ENCODE peak calls at places on chromosomes 12 and 14, in eight cellular contexts. I is GM12892, A is NCI-H345, D is Ammon's horn, V is glutamatergic neuron, Z is activated T-cell treated with anti-CD3 and anti-CD28 coated beads for 24 hours, C is RKO, U is GM10248. N is an unnamed sample.

GRCh38 chr14:54808326-54809161 is 94.1 kb downstream of the GCH1 start:
- DNase-seq in I (no peak), A (no peak), D (no peak), V (no peak), Z (no peak), C (no peak), U (no peak), N (no peak)

GRCh38 chr12:47014474-47014873 is 64.9 kb upstream of the PCED1B start:
- DNase-seq in I (no peak), A (no peak), D (no peak), V (no peak), Z (no peak), C (peak; percentile 68), U (no peak), N (no peak)

GRCh38 chr14:31371651-31372050 is 48.7 kb downstream of the HEATR5A start:
- DNase-seq in I (no peak), A (no peak), D (no peak), V (no peak), Z (no peak), C (no peak), U (no peak), N (no peak)

GRCh38 chr12:78210894-78211302 is 380.2 kb downstream of the NAV3 start:
- DNase-seq in I (no peak), A (peak; percentile 67), D (no peak), V (no peak), Z (no peak), C (no peak), U (no peak), N (peak; percentile 90)

GRCh38 chr14:81336009-81336408 is 64.1 kb downstream of the STON2 start:
- DNase-seq in I (no peak), A (no peak), D (no peak), V (no peak), Z (no peak), C (no peak), U (no peak), N (no peak)

GRCh38 chr14:90795744-90796143 is 20.5 kb downstream of the TTC7B start:
- DNase-seq in I (no peak), A (no peak), D (peak; percentile 59), V (peak; percentile 47), Z (no peak), C (peak; percentile 86), U (no peak), N (peak; percentile 69)

GRCh38 chr14:54652188-54652889 is 85.4 kb downstream of the SAMD4A start:
- DNase-seq in I (no peak), A (no peak), D (peak; percentile 65), V (no peak), Z (no peak), C (peak; percentile 96), U (no peak), N (peak; percentile 98)

GRCh38 chr14:74244115-74244514 is 4.9 kb downstream of the VSX2 start:
- DNase-seq in I (no peak), A (no peak), D (no peak), V (no peak), Z (no peak), C (no peak), U (no peak), N (no peak)

GRCh38 chr12:18882690-18883089 is 144.8 kb downstream of the CAPZA3 start:
- DNase-seq in I (no peak), A (no peak), D (no peak), V (no peak), Z (no peak), C (no peak), U (no peak), N (no peak)

GRCh38 chr14:49634547-49635334 is at the start of gene DNAAF2:
- DNase-seq in I (peak; percentile 34), A (peak; percentile 61), D (peak; percentile 62), V (peak; percentile 64), Z (peak; percentile 42), C (peak; percentile 88), U (peak; percentile 53), N (peak; percentile 74)

GRCh38 chr12:29725587-29726320 is 58.0 kb downstream of the TMTC1 start:
- DNase-seq in I (no peak), A (peak; percentile 84), D (peak; percentile 78), V (peak; percentile 44), Z (no peak), C (no peak), U (no peak), N (no peak)

GRCh38 chr12:10719482-10719881 is 3.6 kb downstream of the YBX3 start:
- DNase-seq in I (no peak), A (no peak), D (no peak), V (no peak), Z (no peak), C (peak; percentile 26), U (no peak), N (peak; percentile 18)

GRCh38 chr14:64507376-64508156 is 3.0 kb downstream of the ZBTB1 start:
- DNase-seq in I (no peak), A (no peak), D (no peak), V (no peak), Z (no peak), C (peak; percentile 47), U (no peak), N (peak; percentile 29)

GRCh38 chr12:110343921-110344555 is 59.5 kb downstream of the ANAPC7 start:
- DNase-seq in I (no peak), A (no peak), D (no peak), V (no peak), Z (no peak), C (no peak), U (no peak), N (no peak)

N was measured in ACHN.